ENCODE peak calls at places on chromosomes 1 and 21, in four cellular contexts. R, Y, U and S are unnamed samples.

GRCh38 chr1:156797212-156797871 is 19.3 kb downstream of the SH2D2A start:
- DNase-seq in R (peak; percentile 55), Y (no peak), U (no peak), S (peak; percentile 68)

GRCh38 chr1:116923421-116923820 is 13.7 kb downstream of the PTGFRN start:
- DNase-seq in R (no peak), Y (no peak), U (no peak), S (no peak)

GRCh38 chr1:72601035-72601674 is 318.8 kb upstream of the NEGR1 start:
- DNase-seq in R (peak; percentile 3), Y (no peak), U (no peak), S (no peak)

GRCh38 chr1:98196012-98196411 is 275.2 kb upstream of the DPYD start:
- DNase-seq in R (no peak), Y (no peak), U (no peak), S (no peak)

GRCh38 chr1:212488436-212489283 is 55.9 kb downstream of the NENF start:
- DNase-seq in R (peak; percentile 12), Y (no peak), U (no peak), S (no peak)

GRCh38 chr1:36849956-36850355 is 184.4 kb downstream of the GRIK3 start:
- DNase-seq in R (no peak), Y (no peak), U (no peak), S (no peak)

GRCh38 chr1:33634806-33635205 is 162.4 kb downstream of the ZSCAN20 start:
- DNase-seq in R (peak; percentile 14), Y (no peak), U (no peak), S (peak; percentile 57)

GRCh38 chr1:92790867-92791266 is 6.0 kb upstream of the EVI5 start:
- DNase-seq in R (no peak), Y (no peak), U (no peak), S (no peak)

GRCh38 chr1:3171761-3172160 is 102.8 kb downstream of the PRDM16 start:
- DNase-seq in R (no peak), Y (no peak), U (no peak), S (no peak)

GRCh38 chr1:39833616-39834015 is 45.0 kb upstream of the BMP8B start:
- DNase-seq in R (no peak), Y (no peak), U (no peak), S (no peak)

GRCh38 chr21:34790341-34790740 is 121.5 kb downstream of the CLIC6 start:
- DNase-seq in R (no peak), Y (no peak), U (no peak), S (no peak)

GRCh38 chr1:27144920-27145661 is 9.8 kb downstream of the SLC9A1 start:
- DNase-seq in R (no peak), Y (no peak), U (no peak), S (no peak)

GRCh38 chr1:200893411-200893901 is 1.2 kb upstream of the INAVA start:
- DNase-seq in R (no peak), Y (no peak), U (no peak), S (no peak)

GRCh38 chr1:95042286-95042685 is 30.5 kb downstream of the ALG14 start:
- DNase-seq in R (no peak), Y (no peak), U (no peak), S (no peak)

GRCh38 chr1:145884675-145885074 is 991 bp downstream of the ANKRD35 start:
- DNase-seq in R (no peak), Y (no peak), U (no peak), S (no peak)

GRCh38 chr1:41672173-41672572 is 187.7 kb upstream of the EDN2 start:
- DNase-seq in R (no peak), Y (no peak), U (no peak), S (peak; percentile 63)

GRCh38 chr21:17428980-17429379 is 83.9 kb upstream of the CXADR start:
- DNase-seq in R (no peak), Y (no peak), U (no peak), S (no peak)

GRCh38 chr1:99544328-99544727 is 101.6 kb upstream of the PALMD start:
- DNase-seq in R (no peak), Y (no peak), U (no peak), S (no peak)

GRCh38 chr1:180598333-180598979 is 33.4 kb upstream of the XPR1 start:
- DNase-seq in R (peak; percentile 76), Y (no peak), U (no peak), S (no peak)

GRCh38 chr1:214573386-214574358 is 22.3 kb upstream of the PTPN14 start:
- DNase-seq in R (no peak), Y (no peak), U (no peak), S (no peak)

GRCh38 chr1:160401972-160402795 is 1.8 kb downstream of the VANGL2 start:
- DNase-seq in R (no peak), Y (no peak), U (no peak), S (no peak)

GRCh38 chr1:177017453-177017852 is 147.1 kb downstream of the ASTN1 start:
- DNase-seq in R (no peak), Y (no peak), U (no peak), S (no peak)

GRCh38 chr1:64437453-64437852 is 32.5 kb upstream of the CACHD1 start:
- DNase-seq in R (no peak), Y (no peak), U (no peak), S (no peak)

GRCh38 chr1:4004635-4005430 is 104.8 kb upstream of the C1orf174 start:
- DNase-seq in R (no peak), Y (no peak), U (no peak), S (no peak)

GRCh38 chr21:43305811-43306311 is 121.1 kb downstream of the SIK1 start:
- DNase-seq in R (no peak), Y (no peak), U (no peak), S (no peak)

GRCh38 chr1:184574588-184574987 is 180.1 kb downstream of the EDEM3 start:
- DNase-seq in R (no peak), Y (no peak), U (no peak), S (peak; percentile 35)

GRCh38 chr1:184576822-184577790 is 177.6 kb downstream of the EDEM3 start:
- DNase-seq in R (no peak), Y (no peak), U (no peak), S (no peak)
- H3K36me3 ChIP-seq in R (no peaks in the 10 kb centered on the region), Y (no peaks in the 10 kb centered on the region), U (no peaks in the 10 kb centered on the region), S (no peaks in the 10 kb centered on the region)

GRCh38 chr21:31117046-31117916 is 79.0 kb upstream of the KRTAP19-8 start:
- DNase-seq in R (no peak), Y (no peak), U (no peak), S (peak; percentile 38)
- TF ChIP-seq SUZ12 in R (no peak), Y (no peak), U (no peak), S (no peak)

DNA sequence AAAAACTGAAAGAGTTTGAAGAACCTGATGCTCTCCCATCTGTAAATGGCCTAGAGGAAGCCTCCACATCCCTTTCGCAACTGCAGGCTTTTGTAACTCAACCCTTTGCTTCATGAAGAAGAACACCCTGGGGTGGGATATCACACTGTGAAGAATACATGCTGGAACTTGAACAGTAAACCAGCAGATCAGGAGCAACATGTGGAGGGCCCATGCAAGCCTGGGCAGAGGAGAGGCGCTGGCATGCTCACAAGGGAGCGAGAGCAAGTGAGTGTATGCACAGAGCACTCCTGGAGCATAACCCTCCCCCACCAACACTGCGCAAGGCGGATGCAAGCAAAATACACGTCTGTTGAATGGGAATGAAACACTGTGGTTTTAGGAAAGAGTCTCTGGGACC is 24.6 kb upstream of the SPAG17 start:
- DNase-seq in R (no peak), Y (no peak), U (no peak), S (no peak)
- TF ChIP-seq ZNF274 in R (no peak), Y (no peak), U (no peak), S (no peak)

DNA sequence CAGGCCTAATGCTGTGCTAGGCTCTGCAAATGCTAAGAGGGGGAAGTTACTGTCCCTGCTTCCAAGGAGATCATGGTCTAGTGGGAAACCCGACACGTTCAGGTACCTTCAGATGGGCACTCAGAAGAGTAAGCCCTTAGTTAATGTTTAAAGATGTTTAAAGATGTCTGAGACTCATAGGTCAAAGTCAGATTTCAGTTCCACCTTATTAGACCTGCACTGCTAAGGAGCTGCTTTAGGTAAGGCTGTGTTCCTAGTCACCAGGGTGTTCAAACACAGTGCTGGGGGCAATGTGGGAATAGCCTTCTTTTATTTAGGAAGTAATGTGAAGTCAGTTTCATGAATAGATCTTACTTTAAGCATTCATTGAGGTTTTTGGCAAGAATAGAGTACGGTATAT is 3.8 kb upstream of the RUSC1 start:
- DNase-seq in R (no peak), Y (no peak), U (no peak), S (no peak)
- H3K36me3 ChIP-seq in R (peaks cover 11% of the 10 kb centered on the region), Y (peaks cover 44% of the 10 kb centered on the region), U (peaks cover 7% of the 10 kb centered on the region), S (peaks cover 88% of the 10 kb centered on the region)

DNA sequence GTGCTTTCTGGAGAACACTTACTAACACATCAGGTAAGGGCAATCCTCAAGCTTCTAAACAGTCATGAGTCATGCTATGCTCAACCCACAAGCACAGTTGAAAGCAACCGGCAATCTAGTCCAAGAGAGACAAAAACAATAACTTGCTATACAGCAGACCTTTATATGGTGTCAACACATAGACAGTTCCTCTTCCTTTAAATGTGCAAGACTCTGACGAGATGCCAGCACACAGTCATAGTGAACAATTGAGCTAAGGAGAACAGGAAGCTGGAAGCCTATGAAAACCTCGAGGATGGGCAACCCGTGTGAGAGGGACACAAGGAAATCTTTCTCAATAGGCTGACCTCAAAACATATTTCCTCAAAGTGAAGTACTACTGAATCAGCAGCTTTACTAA is 5.3 kb downstream of the ADIPOR1 start:
- DNase-seq in R (no peak), Y (no peak), U (no peak), S (no peak)
- TF ChIP-seq SUZ12 in R (no peak), Y (no peak), U (no peak), S (no peak)

DNA sequence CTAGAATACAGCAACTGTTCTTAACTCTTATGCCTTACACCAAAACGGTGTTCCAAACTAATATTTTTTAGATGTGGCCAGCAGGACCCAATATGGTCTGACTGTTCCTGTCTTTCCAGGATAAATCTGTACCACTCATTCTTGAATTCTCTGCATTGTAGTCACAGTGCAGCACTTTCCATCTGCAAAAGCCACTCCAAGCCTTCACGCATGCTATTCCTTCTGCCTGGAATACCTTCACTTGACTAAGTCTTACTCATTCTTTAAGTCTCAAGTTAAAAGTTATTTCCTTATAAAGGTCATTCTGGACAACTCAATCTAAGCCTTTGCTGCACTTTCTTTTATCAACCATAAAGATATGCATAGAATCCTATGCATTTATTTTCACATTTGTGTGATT is 1194.5 kb downstream of the PLA2G4A start:
- DNase-seq in R (no peak), Y (no peak), U (no peak), S (no peak)
- TF ChIP-seq ZNF274 in R (no peak), Y (no peak), U (no peak), S (no peak)

GRCh38 chr1:179353546-179353945 is 12.2 kb upstream of the AXDND1 start:
- DNase-seq in R (no peak), Y (no peak), U (no peak), S (no peak)

GRCh38 chr1:179351281-179351680 is 14.5 kb upstream of the AXDND1 start:
- DNase-seq in R (no peak), Y (no peak), U (no peak), S (no peak)
- H3K36me3 ChIP-seq in R (peaks cover 2% of the 10 kb centered on the region), Y (no peaks in the 10 kb centered on the region), U (no peaks in the 10 kb centered on the region), S (peaks cover 60% of the 10 kb centered on the region)

GRCh38 chr1:17371896-17372295 is at the start of gene PADI6:
- DNase-seq in R (no peak), Y (no peak), U (no peak), S (no peak)
- TF ChIP-seq SUZ12 in R (no peak), Y (no peak), U (no peak), S (no peak)